ENCODE peak calls at places on chromosomes 6 and 20, in ten cellular contexts. F is anterior cingulate cortex, W is OCI-M1, Q is body of pancreas, V is hepatocyte, K is bronchial epithelial cell, P is mesenteric fat pad, G is brain microvascular endothelial cell, B is WERI-Rb-1, I is tibial artery. A is an unnamed sample.

GRCh38 chr6:2125158-2125557 is 120.2 kb downstream of the GMDS start:
- DNase-seq in F (no peak), W (no peak), Q (no peak), V (no peak), K (no peak), P (no peak), G (no peak), B (no peak), I (no peak), A (no peak)

GRCh38 chr20:24095753-24096152 is 107.2 kb upstream of the GGTLC1 start:
- DNase-seq in F (no peak), W (no peak), Q (peak), V (peak), K (peak), P (no peak), G (no peak), B (no peak), I (no peak), A (no peak)

GRCh38 chr6:149934249-149935156 is 7.3 kb upstream of the ULBP2 start:
- DNase-seq in F (peak), W (peak), Q (peak), V (peak), K (peak), P (peak), G (peak), B (peak), I (no peak), A (peak)

GRCh38 chr20:4673371-4674001 is 48.2 kb upstream of the PRND start:
- DNase-seq in F (no peak), W (peak), Q (no peak), V (no peak), K (no peak), P (no peak), G (no peak), B (no peak), I (no peak), A (no peak)

GRCh38 chr6:104483225-104483834 is 376.4 kb downstream of the HACE1 start:
- DNase-seq in F (no peak), W (peak), Q (no peak), V (peak), K (peak), P (no peak), G (no peak), B (no peak), I (no peak), A (no peak)

GRCh38 chr6:166625356-166625755 is 1.7 kb downstream of the RPS6KA2 start:
- DNase-seq in F (no peak), W (no peak), Q (no peak), V (peak), K (no peak), P (no peak), G (peak), B (no peak), I (no peak), A (no peak)

GRCh38 chr20:40980828-40981310 is 47.8 kb upstream of the TOP1 start:
- DNase-seq in F (no peak), W (no peak), Q (no peak), V (no peak), K (no peak), P (no peak), G (no peak), B (no peak), I (no peak), A (no peak)

GRCh38 chr6:36577298-36577697 is 16.9 kb upstream of the SRSF3 start:
- DNase-seq in F (no peak), W (peak), Q (peak), V (peak), K (peak), P (no peak), G (peak), B (no peak), I (no peak), A (no peak)

GRCh38 chr6:139679516-139680179 is 305.2 kb upstream of the CITED2 start:
- DNase-seq in F (no peak), W (peak), Q (no peak), V (no peak), K (peak), P (no peak), G (peak), B (no peak), I (no peak), A (no peak)

GRCh38 chr6:33297956-33298772 is 578 bp downstream of the RGL2 start:
- DNase-seq in F (peak), W (peak), Q (peak), V (peak), K (peak), P (no peak), G (peak), B (peak), I (peak), A (peak)

GRCh38 chr6:103893082-103893481 is 966.6 kb downstream of the HACE1 start:
- DNase-seq in F (no peak), W (peak), Q (peak), V (peak), K (peak), P (no peak), G (peak), B (no peak), I (no peak), A (no peak)

GRCh38 chr20:16260911-16261310 is 312.3 kb downstream of the KIF16B start:
- DNase-seq in F (no peak), W (no peak), Q (no peak), V (no peak), K (no peak), P (no peak), G (peak), B (no peak), I (no peak), A (no peak)

GRCh38 chr6:159110013-159110412 is 59.2 kb upstream of the FNDC1 start:
- DNase-seq in F (no peak), W (peak), Q (no peak), V (peak), K (peak), P (no peak), G (peak), B (peak), I (no peak), A (no peak)

GRCh38 chr6:95596021-95596420 is 18.7 kb downstream of the MANEA start:
- DNase-seq in F (no peak), W (no peak), Q (no peak), V (no peak), K (peak), P (no peak), G (no peak), B (no peak), I (no peak), A (no peak)

GRCh38 chr20:46206025-46206424 is 87.9 kb downstream of the CD40 start:
- DNase-seq in F (no peak), W (peak), Q (peak), V (no peak), K (peak), P (no peak), G (peak), B (no peak), I (peak), A (peak)

GRCh38 chr6:136920858-136921520 is 1.1 kb upstream of the SLC35D3 start:
- DNase-seq in F (no peak), W (no peak), Q (peak), V (peak), K (peak), P (no peak), G (no peak), B (peak), I (no peak), A (no peak)

GRCh38 chr6:29071831-29072723 is 15.0 kb downstream of the OR2B3 start:
- DNase-seq in F (no peak), W (peak), Q (peak), V (peak), K (peak), P (no peak), G (peak), B (peak), I (no peak), A (no peak)

GRCh38 chr20:4613718-4614620 is 107.7 kb upstream of the PRND start:
- DNase-seq in F (peak), W (peak), Q (peak), V (no peak), K (peak), P (no peak), G (peak), B (peak), I (no peak), A (no peak)

GRCh38 chr20:19893356-19893755 is 123.8 kb upstream of the NAA20 start:
- DNase-seq in F (no peak), W (no peak), Q (no peak), V (no peak), K (no peak), P (no peak), G (peak), B (no peak), I (no peak), A (no peak)

GRCh38 chr20:46984391-46984790 is 89.7 kb downstream of the EYA2 start:
- DNase-seq in F (no peak), W (no peak), Q (no peak), V (no peak), K (peak), P (no peak), G (no peak), B (no peak), I (no peak), A (no peak)